ENCODE peak calls at places on chromosomes 16 and 17, in eight cellular contexts. F is suprapubic skin; M is esophagus muscularis mucosa; G is psoas muscle; S is upper lobe of right lung; R is CD4-positive, alpha-beta T cell; I is mucosa of descending colon; E is heart right ventricle. Y is an unnamed sample.
A peak's percentile ranks its signal among the peaks of the same experiment; 100 is the strongest.

GRCh38 chr17:77214743-77215142 is 74.0 kb downstream of the SEC14L1 start:
- DNase-seq in R (no peak), S (no peak), F (peak; percentile 58), I (peak; percentile 34), M (no peak), E (peak; percentile 54), G (peak; percentile 70), Y (peak; percentile 52)

GRCh38 chr17:75891605-75892555 is 4.9 kb downstream of the TRIM65 start:
- DNase-seq in G (no peak), R (no peak), E (no peak), I (no peak), M (no peak), S (peak; percentile 64), F (no peak), Y (no peak)

GRCh38 chr16:57422026-57422944 is 17.7 kb downstream of the CCL17 start:
- DNase-seq in F (no peak), E (peak; percentile 57), S (no peak), G (no peak), I (no peak), R (no peak), M (no peak), Y (peak; percentile 69)

GRCh38 chr16:85718682-85719081 is 29.9 kb upstream of the GINS2 start:
- DNase-seq in M (no peak), I (no peak), G (no peak), R (no peak), S (no peak), E (no peak), F (no peak), Y (peak; percentile 31)

GRCh38 chr16:1333149-1333812 is at the start of gene BAIAP3:
- DNase-seq in M (no peak), S (no peak), I (no peak), G (peak; percentile 72), R (no peak), E (no peak), F (no peak), Y (no peak)

GRCh38 chr17:36899250-36900129 is 37.8 kb upstream of the LHX1 start:
- DNase-seq in R (no peak), F (no peak), M (no peak), I (no peak), G (no peak), E (no peak), S (no peak), Y (no peak)

GRCh38 chr16:10081201-10081940 is 100.9 kb downstream of the GRIN2A start:
- DNase-seq in M (no peak), I (no peak), G (no peak), F (no peak), R (no peak), S (no peak), E (no peak), Y (peak; percentile 11)

GRCh38 chr17:14118951-14119350 is 49.6 kb downstream of the COX10 start:
- DNase-seq in G (no peak), S (no peak), E (no peak), I (no peak), R (no peak), M (no peak), F (no peak), Y (no peak)

GRCh38 chr16:67244387-67245188 is 2.7 kb downstream of the FHOD1 start:
- DNase-seq in M (no peak), G (peak; percentile 93), E (peak; percentile 86), S (peak; percentile 86), I (peak; percentile 89), F (peak; percentile 85), R (peak; percentile 62), Y (peak; percentile 92)

GRCh38 chr16:4511441-4512082 is 27.0 kb downstream of the CDIP1 start:
- DNase-seq in E (peak; percentile 54), I (peak; percentile 77), R (no peak), G (no peak), S (no peak), M (no peak), F (no peak), Y (peak; percentile 32)

GRCh38 chr17:16936536-16937310 is 35.2 kb downstream of the TNFRSF13B start:
- DNase-seq in M (no peak), F (no peak), I (no peak), G (no peak), R (no peak), E (no peak), S (no peak), Y (no peak)

GRCh38 chr16:73214825-73215481 is 167.0 kb upstream of the ZFHX3 start:
- DNase-seq in M (no peak), F (no peak), E (no peak), G (no peak), S (no peak), I (no peak), R (no peak), Y (no peak)

GRCh38 chr16:1887711-1888354 is 15.9 kb upstream of the MEIOB start:
- DNase-seq in E (no peak), R (no peak), F (no peak), I (peak; percentile 10), M (no peak), G (no peak), S (no peak), Y (peak; percentile 21)

GRCh38 chr16:11049396-11050059 is 105.2 kb downstream of the CLEC16A start:
- DNase-seq in M (no peak), R (no peak), E (no peak), S (no peak), G (no peak), I (no peak), F (no peak), Y (no peak)

GRCh38 chr17:71409712-71410111 is 711.1 kb upstream of the SOX9 start:
- DNase-seq in R (no peak), F (no peak), M (no peak), G (no peak), I (no peak), E (no peak), S (no peak), Y (peak; percentile 85)

GRCh38 chr17:64147110-64148016 is 17.4 kb upstream of the ERN1 start:
- DNase-seq in F (no peak), G (no peak), S (no peak), M (no peak), I (no peak), R (no peak), E (no peak), Y (peak; percentile 55)

GRCh38 chr16:10647264-10647720 is 47.4 kb downstream of the TEKT5 start:
- DNase-seq in I (no peak), S (no peak), G (no peak), F (no peak), M (no peak), R (no peak), E (no peak), Y (no peak)

GRCh38 chr16:77585852-77586251 is 136.5 kb upstream of the NUDT7 start:
- DNase-seq in S (no peak), R (no peak), M (no peak), G (no peak), I (no peak), F (no peak), E (no peak), Y (peak; percentile 94)

GRCh38 chr17:74453665-74454196 is 12.7 kb upstream of the CD300A start:
- DNase-seq in F (no peak), I (peak; percentile 94), R (peak; percentile 45), M (no peak), G (no peak), S (no peak), E (no peak), Y (no peak)

GRCh38 chr16:55567382-55567781 is 898 bp downstream of the CAPNS2 start:
- DNase-seq in E (no peak), R (no peak), F (no peak), I (no peak), M (no peak), S (no peak), G (no peak), Y (peak; percentile 73)
- TF ChIP-seq CTCF in E (no peak), R (no peak), F (no peak), I (no peak), M (no peak), S (no peak), G (no peak), Y (no peak)

DNA sequence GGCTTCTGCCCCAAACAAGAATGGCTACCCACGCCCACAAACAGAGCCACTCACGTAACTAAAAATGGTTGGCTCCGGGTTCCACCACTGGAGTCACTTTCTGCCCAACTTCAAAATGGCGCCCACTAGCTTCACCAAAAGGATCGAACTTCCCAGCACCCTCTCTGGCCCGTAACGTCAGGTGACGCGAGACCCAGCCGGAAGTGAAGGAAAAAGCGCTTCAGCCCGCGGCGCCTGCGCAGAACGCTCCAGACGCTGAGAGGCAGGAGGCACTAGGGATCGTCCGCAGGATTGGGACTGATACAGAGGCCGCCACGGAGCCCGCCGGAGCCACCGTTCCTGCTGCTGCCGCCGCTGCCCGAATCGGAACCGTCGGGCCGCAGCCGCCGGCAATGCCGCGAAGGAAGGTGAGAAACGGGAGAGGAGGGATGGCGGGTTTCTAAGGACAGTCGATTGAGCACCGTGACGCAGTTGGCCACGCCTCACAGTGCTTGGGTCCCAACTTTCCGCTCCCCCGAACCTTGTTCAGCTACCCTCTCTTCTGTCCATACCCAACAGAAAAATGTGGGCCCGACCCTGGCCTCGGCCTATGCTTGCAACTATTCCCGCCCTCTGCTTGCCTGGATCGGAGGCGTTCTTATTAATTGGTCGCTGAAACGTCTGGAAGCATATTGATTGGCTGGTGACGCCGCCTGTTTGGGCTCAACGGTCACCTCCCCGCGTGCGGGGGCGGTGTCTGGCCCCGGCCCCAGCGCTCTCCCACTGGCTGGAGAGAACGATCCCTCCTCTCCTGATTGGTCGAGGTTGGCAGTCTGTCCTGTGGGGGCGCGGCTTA is at the start of gene KAT7:
- DNase-seq in M (peak; percentile 100), S (peak; percentile 99), I (peak; percentile 99), R (peak; percentile 96), F (peak; percentile 100), E (peak; percentile 99), G (peak; percentile 100), Y (peak; percentile 99)
- TF ChIP-seq CTCF in M (peak; percentile 35), S (no peak), I (no peak), R (no peak), F (no peak), E (no peak), G (no peak), Y (no peak)

GRCh38 chr17:28345420-28346198 is 10.0 kb downstream of the TNFAIP1 start:
- DNase-seq in F (no peak), S (no peak), G (no peak), R (no peak), I (no peak), M (no peak), E (peak; percentile 57), Y (no peak)

GRCh38 chr17:28348979-28349378 is 8.3 kb downstream of the POLDIP2 start:
- DNase-seq in G (no peak), M (no peak), F (no peak), S (peak; percentile 25), I (no peak), R (no peak), E (no peak), Y (no peak)

GRCh38 chr17:28346199-28346580 is 10.6 kb downstream of the TNFAIP1 start:
- DNase-seq in I (no peak), G (no peak), S (peak; percentile 4), E (no peak), F (no peak), M (no peak), R (no peak), Y (no peak)

GRCh38 chr17:28347261-28347891 is 10.0 kb downstream of the POLDIP2 start:
- DNase-seq in I (no peak), E (no peak), M (no peak), R (no peak), F (no peak), S (peak; percentile 60), G (no peak), Y (peak; percentile 91)

GRCh38 chr17:28346746-28347246 is 10.5 kb downstream of the POLDIP2 start:
- DNase-seq in I (no peak), G (no peak), M (no peak), E (no peak), R (no peak), S (peak; percentile 51), F (no peak), Y (no peak)
- TF ChIP-seq CTCF in I (no peak), G (no peak), M (no peak), E (no peak), R (no peak), S (peak; percentile 40), F (no peak), Y (no peak)

GRCh38 chr17:1709971-1710806 is at the start of gene TLCD2:
- DNase-seq in G (peak; percentile 83), M (no peak), F (peak; percentile 88), E (peak; percentile 74), I (peak; percentile 94), S (peak; percentile 91), R (no peak), Y (peak; percentile 67)
- TF ChIP-seq CTCF in G (no peak), M (no peak), F (no peak), E (no peak), I (no peak), S (no peak), R (no peak), Y (no peak)

Y was measured in MCF 10A.